ENCODE peak calls at places on chromosomes 6 and 20, in ten cellular contexts. E is stomach; G is esophagus muscularis mucosa; P is spleen; L is uterus; A is A549; F is GM23338; Z is effector memory CD4-positive, alpha-beta T cell; M is Panc1; H is AG04450. K is an unnamed sample.

GRCh38 chr6:152723398-152723797 is 25.7 kb downstream of the MYCT1 start:
- DNase-seq in E (no peak), A (no peak), F (no peak), G (no peak), Z (no peak), H (no peak), P (no peak), L (no peak), M (no peak), K (no peak)

GRCh38 chr6:102549221-102549874 is 1155.8 kb downstream of the GRIK2 start:
- DNase-seq in A (no peak), M (no peak), F (no peak), P (no peak), Z (no peak), G (no peak), H (no peak), E (no peak), L (no peak), K (no peak)

GRCh38 chr6:1609662-1610496 is at the start of gene FOXC1:
- DNase-seq in P (peak), E (peak), Z (no peak), L (peak), M (peak), A (peak), H (peak), G (peak), F (peak), K (peak)

GRCh38 chr20:1900321-1900791 is 5.1 kb downstream of the SIRPA start:
- DNase-seq in L (peak), Z (no peak), G (no peak), E (peak), F (peak), P (no peak), H (peak), A (peak), M (peak), K (peak)

GRCh38 chr6:134806151-134806550 is 143.8 kb downstream of the ALDH8A1 start:
- DNase-seq in E (no peak), L (no peak), M (no peak), F (no peak), H (no peak), P (no peak), Z (no peak), G (no peak), A (no peak), K (no peak)

GRCh38 chr6:6384520-6384919 is 64.1 kb upstream of the F13A1 start:
- DNase-seq in L (no peak), M (no peak), H (no peak), A (no peak), E (no peak), P (no peak), G (no peak), F (peak), Z (no peak), K (no peak)

GRCh38 chr6:32184084-32184640 is at the start of gene AGER:
- DNase-seq in E (no peak), F (no peak), H (no peak), P (peak), L (no peak), Z (no peak), A (no peak), M (no peak), G (no peak), K (no peak)

GRCh38 chr20:22630698-22631097 is 46.3 kb upstream of the FOXA2 start:
- DNase-seq in G (peak), L (no peak), A (no peak), E (peak), Z (no peak), P (no peak), F (no peak), H (no peak), M (no peak), K (no peak)

GRCh38 chr6:101832371-101832770 is 438.9 kb downstream of the GRIK2 start:
- DNase-seq in Z (no peak), F (no peak), E (no peak), G (no peak), M (no peak), P (no peak), L (no peak), H (no peak), A (no peak), K (no peak)

GRCh38 chr6:155080876-155081845 is 86.0 kb downstream of the TIAM2 start:
- DNase-seq in F (no peak), P (no peak), G (peak), A (no peak), L (no peak), Z (no peak), M (no peak), E (no peak), H (no peak), K (no peak)

GRCh38 chr6:160428818-160429744 is 80.9 kb downstream of the SLC22A3 start:
- DNase-seq in G (peak), E (no peak), F (peak), Z (no peak), P (no peak), H (no peak), M (no peak), L (no peak), A (no peak), K (no peak)

GRCh38 chr6:30378290-30378937 is 33.5 kb downstream of the RPP21 start:
- DNase-seq in Z (no peak), H (no peak), M (no peak), L (no peak), A (no peak), F (peak), P (no peak), G (no peak), E (no peak), K (no peak)

GRCh38 chr20:63740070-63740500 is 509 bp downstream of the SLC2A4RG start:
- DNase-seq in M (no peak), A (peak), Z (peak), E (no peak), L (peak), P (peak), F (peak), H (no peak), G (no peak), K (no peak)

GRCh38 chr6:159790947-159791598 is 806 bp downstream of the MRPL18 start:
- DNase-seq in E (peak), M (no peak), P (peak), Z (no peak), G (no peak), A (no peak), H (no peak), L (no peak), F (no peak), K (no peak)

GRCh38 chr6:87484491-87484890 is 11.7 kb downstream of the SLC35A1 start:
- DNase-seq in L (no peak), H (no peak), G (no peak), E (no peak), P (no peak), Z (no peak), A (no peak), F (no peak), M (no peak), K (no peak)

GRCh38 chr6:87730310-87730709 is 28.3 kb upstream of the AKIRIN2 start:
- DNase-seq in A (no peak), M (no peak), F (no peak), Z (no peak), H (no peak), L (no peak), G (no peak), P (no peak), E (no peak), K (peak)

GRCh38 chr6:81362246-81362645 is 390.2 kb downstream of the TENT5A start:
- DNase-seq in F (no peak), P (no peak), E (no peak), Z (no peak), G (no peak), A (no peak), L (no peak), H (peak), M (no peak), K (no peak)

GRCh38 chr6:44933113-44933512 is 395.0 kb upstream of the RUNX2 start:
- DNase-seq in A (no peak), F (no peak), M (no peak), L (no peak), G (no peak), E (no peak), H (no peak), P (no peak), Z (no peak), K (no peak)

GRCh38 chr6:29519291-29520010 is 31.7 kb upstream of the MAS1L start:
- DNase-seq in A (no peak), H (no peak), M (no peak), E (no peak), G (no peak), Z (no peak), L (no peak), P (no peak), F (no peak), K (no peak)

GRCh38 chr6:41638002-41638800 is at the start of gene MDFI:
- DNase-seq in F (peak), H (no peak), A (no peak), L (no peak), G (no peak), E (no peak), M (no peak), P (peak), Z (no peak), K (no peak)

GRCh38 chr20:52035977-52036376 is 155.6 kb downstream of the ZFP64 start:
- DNase-seq in F (no peak), E (peak), H (no peak), M (no peak), G (no peak), Z (no peak), P (no peak), L (no peak), A (no peak), K (no peak)

GRCh38 chr6:39114707-39115599 is at the start of gene SAYSD1:
- DNase-seq in A (peak), F (peak), P (peak), E (peak), H (peak), L (peak), G (peak), M (peak), Z (peak), K (peak)

GRCh38 chr20:11454966-11455799 is 462.5 kb upstream of the BTBD3 start:
- DNase-seq in M (peak), G (no peak), F (no peak), A (peak), E (no peak), L (peak), Z (no peak), H (no peak), P (no peak), K (no peak)

GRCh38 chr6:104325341-104326172 is 534.2 kb downstream of the HACE1 start:
- DNase-seq in H (no peak), G (no peak), M (no peak), P (no peak), E (no peak), L (no peak), F (peak), Z (no peak), A (peak), K (no peak)

GRCh38 chr6:25369043-25369442 is 89.9 kb downstream of the CARMIL1 start:
- DNase-seq in L (no peak), A (no peak), F (no peak), Z (no peak), H (no peak), M (no peak), G (peak), E (no peak), P (no peak), K (no peak)
- H3K27ac ChIP-seq in L (no peak), A (no peak), F (peak), Z (peak), H (no peak), M (no peak), G (peak), E (peak), P (peak), K (no peak)

DNA sequence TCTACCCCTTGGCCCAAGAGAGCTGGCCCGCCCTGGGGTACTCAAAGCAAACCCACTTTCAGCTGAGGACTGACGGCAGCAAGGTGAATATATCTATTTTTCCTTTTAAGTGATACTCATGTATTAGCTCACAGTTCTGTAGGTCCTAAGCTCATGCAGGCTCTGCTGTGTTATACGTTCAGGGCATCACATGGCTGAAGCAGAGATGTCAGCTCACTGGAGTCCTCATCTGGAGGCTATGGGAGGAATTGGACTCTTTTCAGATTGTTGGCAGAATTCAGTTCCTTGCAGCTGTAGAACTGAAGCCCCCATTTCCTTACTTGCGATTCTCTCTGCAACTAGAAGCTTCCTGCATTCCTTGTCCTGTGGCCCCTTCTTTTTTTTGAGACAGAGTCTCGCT is 10.7 kb upstream of the SLC9A8 start:
- DNase-seq in H (no peak), Z (no peak), M (no peak), L (no peak), E (no peak), G (no peak), F (no peak), A (no peak), P (no peak), K (no peak)
- H3K27ac ChIP-seq in H (no peak), Z (no peak), M (no peak), L (no peak), E (no peak), G (no peak), F (no peak), A (no peak), P (peak), K (no peak)

GRCh38 chr6:33290459-33290858 is 1.1 kb downstream of the PFDN6 start:
- DNase-seq in Z (no peak), P (no peak), H (no peak), L (no peak), A (no peak), E (no peak), F (no peak), G (no peak), M (no peak), K (no peak)
- H3K27ac ChIP-seq in Z (peak), P (no peak), H (no peak), L (no peak), A (no peak), E (no peak), F (no peak), G (no peak), M (peak), K (no peak)

GRCh38 chr6:37218501-37218900 is 39.1 kb upstream of the TBC1D22B start:
- DNase-seq in Z (no peak), G (no peak), P (no peak), H (no peak), M (no peak), L (no peak), F (no peak), E (no peak), A (no peak), K (no peak)

GRCh38 chr6:37222125-37222967 is 35.2 kb upstream of the TBC1D22B start:
- DNase-seq in F (peak), G (no peak), P (peak), E (peak), M (no peak), Z (peak), L (peak), A (peak), H (no peak), K (peak)

GRCh38 chr6:37218061-37218460 is 39.5 kb upstream of the TBC1D22B start:
- DNase-seq in M (no peak), L (no peak), F (no peak), P (no peak), H (no peak), A (no peak), Z (no peak), G (no peak), E (no peak), K (no peak)

GRCh38 chr6:37222992-37223391 is 34.6 kb upstream of the TBC1D22B start:
- DNase-seq in H (no peak), A (no peak), G (no peak), Z (no peak), L (no peak), M (no peak), F (no peak), E (no peak), P (no peak), K (no peak)

GRCh38 chr6:37221585-37222124 is 35.9 kb upstream of the TBC1D22B start:
- DNase-seq in P (no peak), M (no peak), E (no peak), F (no peak), G (no peak), Z (no peak), A (no peak), H (no peak), L (no peak), K (no peak)
- H3K27ac ChIP-seq in P (peak), M (peak), E (peak), F (peak), G (no peak), Z (no peak), A (peak), H (peak), L (peak), K (no peak)

DNA sequence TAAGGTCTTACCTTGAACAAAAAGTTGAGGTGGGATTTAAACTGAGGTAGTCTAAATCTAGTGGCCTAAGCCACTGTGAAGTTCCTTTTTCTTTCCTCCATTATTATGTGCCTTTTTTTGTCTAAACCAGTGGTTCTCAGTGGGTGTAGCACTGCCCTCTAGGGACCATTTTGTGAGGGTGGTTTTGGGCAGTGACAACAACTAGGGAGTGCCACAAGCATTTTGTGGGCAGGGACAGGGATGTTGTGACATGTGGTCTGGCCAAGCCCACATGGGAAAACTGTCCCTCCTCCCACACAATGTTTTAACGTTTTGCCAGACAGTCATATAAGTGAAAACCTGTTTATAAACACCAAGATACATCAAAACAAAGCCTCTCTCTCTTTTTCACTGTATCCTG is 899.4 kb upstream of the FLRT3 start:
- DNase-seq in A (peak), F (peak), H (no peak), Z (no peak), M (peak), E (peak), L (no peak), P (no peak), G (no peak), K (no peak)
- H3K27ac ChIP-seq in A (no peak), F (no peak), H (no peak), Z (no peak), M (no peak), E (no peak), L (no peak), P (no peak), G (no peak), K (no peak)

GRCh38 chr6:144637535-144637934 is 352.4 kb downstream of the UTRN start:
- DNase-seq in P (no peak), F (no peak), L (no peak), H (no peak), G (no peak), M (no peak), A (no peak), Z (no peak), E (no peak), K (no peak)

GRCh38 chr6:144634371-144634770 is 349.2 kb downstream of the UTRN start:
- DNase-seq in H (no peak), L (no peak), G (no peak), Z (no peak), F (no peak), M (no peak), E (no peak), A (no peak), P (no peak), K (no peak)

GRCh38 chr6:144635051-144635450 is 349.9 kb downstream of the UTRN start:
- DNase-seq in H (no peak), P (no peak), A (no peak), E (no peak), G (no peak), F (no peak), L (no peak), M (no peak), Z (no peak), K (no peak)

GRCh38 chr6:144644776-144645175 is 359.6 kb downstream of the UTRN start:
- DNase-seq in E (no peak), A (no peak), F (peak), L (no peak), G (no peak), P (no peak), Z (no peak), H (no peak), M (no peak), K (no peak)

DNA sequence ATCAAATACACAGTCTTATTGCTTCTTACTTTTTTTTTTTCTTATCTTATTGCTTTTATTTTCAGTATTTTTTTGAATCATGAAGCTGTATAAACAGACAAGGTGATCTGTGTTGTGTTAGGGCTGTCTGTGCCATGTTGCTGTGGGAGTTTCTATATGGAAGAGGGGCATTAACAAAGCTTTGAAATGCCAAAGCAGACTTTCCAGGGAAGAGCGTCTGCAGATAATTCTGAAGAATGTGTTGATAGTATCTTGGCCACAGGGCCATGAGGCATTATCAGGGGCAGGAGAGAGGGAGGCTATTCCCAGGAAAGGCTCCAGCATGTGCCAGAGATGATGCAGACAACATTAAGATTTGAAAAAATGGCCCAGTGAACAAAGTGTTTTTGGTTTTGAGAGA is 354.5 kb downstream of the UTRN start:
- DNase-seq in F (no peak), A (no peak), M (no peak), H (no peak), Z (no peak), L (no peak), E (no peak), P (no peak), G (no peak), K (no peak)
- H3K27ac ChIP-seq in F (no peak), A (no peak), M (no peak), H (no peak), Z (no peak), L (no peak), E (no peak), P (no peak), G (no peak), K (no peak)